ENCODE peak calls at places on chromosome 18, in seven cellular contexts. A is keratinocyte, Z is A549, D is fibroblast of the aortic adventitia, E is IMR-90, K is neuronal stem cell, O is AG10803. U is an unnamed sample.

GRCh38 chr18:74268933-74269620 is 22.7 kb downstream of the CYB5A start:
- DNase-seq in D (peak; percentile 36), O (no peak), E (no peak), A (no peak), Z (no peak), K (no peak), U (no peak)

GRCh38 chr18:51345848-51346391 is 148.4 kb upstream of the MEX3C start:
- DNase-seq in D (no peak), Z (no peak), O (no peak), A (no peak), E (no peak), K (no peak), U (no peak)

GRCh38 chr18:55400590-55401274 is 187.3 kb downstream of the TCF4 start:
- DNase-seq in Z (no peak), K (no peak), A (no peak), D (peak; percentile 56), E (peak; percentile 34), O (no peak), U (no peak)

GRCh38 chr18:25467226-25468065 is 115.5 kb upstream of the ZNF521 start:
- DNase-seq in O (peak; percentile 50), D (no peak), Z (no peak), A (no peak), K (peak; percentile 4), E (peak; percentile 43), U (no peak)

GRCh38 chr18:76121049-76121448 is 374.0 kb downstream of the ZNF516 start:
- DNase-seq in K (no peak), Z (no peak), O (no peak), E (no peak), D (no peak), A (no peak), U (no peak)

GRCh38 chr18:61637905-61638304 is 254.9 kb downstream of the RNF152 start:
- DNase-seq in K (no peak), D (no peak), Z (no peak), O (no peak), A (no peak), E (no peak), U (no peak)

GRCh38 chr18:70892381-70892780 is 603.5 kb downstream of the SOCS6 start:
- DNase-seq in E (no peak), K (no peak), A (no peak), O (no peak), Z (no peak), D (no peak), U (no peak)

GRCh38 chr18:32427084-32427933 is 43.4 kb downstream of the GAREM1 start:
- DNase-seq in O (peak; percentile 4), E (no peak), K (no peak), A (no peak), Z (no peak), D (peak; percentile 51), U (no peak)

GRCh38 chr18:11989966-11990380 is 8.7 kb downstream of the IMPA2 start:
- DNase-seq in Z (no peak), O (no peak), E (no peak), D (no peak), A (no peak), K (no peak), U (peak; percentile 87)

GRCh38 chr18:63319383-63320040 is at the start of gene BCL2:
- DNase-seq in Z (peak; percentile 6), E (peak; percentile 24), D (peak; percentile 40), K (no peak), A (no peak), O (peak; percentile 20), U (peak; percentile 39)

GRCh38 chr18:46346896-46347630 is 242.9 kb downstream of the HAUS1 start:
- DNase-seq in Z (no peak), E (no peak), A (no peak), D (no peak), O (no peak), K (no peak), U (no peak)

GRCh38 chr18:22467760-22468553 is 50.2 kb upstream of the CTAGE1 start:
- DNase-seq in K (no peak), A (peak; percentile 84), O (peak; percentile 97), D (peak; percentile 100), Z (peak; percentile 48), E (peak; percentile 100), U (no peak)

GRCh38 chr18:59842947-59843346 is 56.8 kb upstream of the PMAIP1 start:
- DNase-seq in E (no peak), K (no peak), D (no peak), A (no peak), O (no peak), Z (no peak), U (no peak)

GRCh38 chr18:59070181-59070912 is 69.3 kb upstream of the SEC11C start:
- DNase-seq in A (peak; percentile 32), D (peak; percentile 82), K (peak; percentile 81), O (peak; percentile 76), Z (peak; percentile 55), E (peak; percentile 69), U (peak; percentile 83)

GRCh38 chr18:1488957-1489356 is 584.3 kb downstream of the ADCYAP1 start:
- DNase-seq in D (no peak), O (no peak), A (no peak), E (no peak), K (no peak), Z (no peak), U (no peak)

GRCh38 chr18:23178661-23179081 is 43.4 kb downstream of the CABLES1 start:
- DNase-seq in D (no peak), Z (no peak), E (no peak), K (no peak), A (no peak), O (no peak), U (peak; percentile 49)

GRCh38 chr18:23186781-23187180 is 51.5 kb downstream of the CABLES1 start:
- DNase-seq in K (no peak), D (no peak), A (no peak), O (no peak), Z (no peak), E (no peak), U (no peak)

DNA sequence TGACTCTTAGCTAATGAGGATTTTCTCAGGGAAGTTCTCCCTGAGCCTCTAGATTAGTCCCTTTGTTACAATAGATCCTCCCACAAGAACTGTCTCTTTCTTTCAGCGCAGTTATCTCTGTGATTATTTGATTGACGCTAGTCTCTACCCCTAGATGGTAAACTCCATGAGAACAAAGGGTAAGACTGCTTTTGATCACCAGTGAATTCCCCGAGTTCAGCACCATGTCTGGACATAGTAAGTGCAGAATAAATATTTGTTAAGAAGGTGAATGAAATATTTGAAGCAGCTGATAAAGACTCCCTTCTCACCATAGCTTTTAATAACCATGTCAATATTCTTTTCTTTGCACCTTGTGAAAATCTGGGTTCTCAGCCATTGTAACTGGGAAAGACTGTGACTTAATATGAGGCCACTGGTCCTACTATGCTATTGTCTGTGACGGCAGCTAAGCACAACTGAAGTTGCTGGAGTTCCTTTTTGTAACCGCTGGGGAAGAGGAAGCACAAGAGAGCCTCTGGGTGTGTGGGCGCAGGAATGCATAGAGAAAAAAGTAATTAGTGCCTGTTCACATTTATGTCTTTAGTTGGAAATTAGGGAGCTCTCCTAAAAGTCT is 214.7 kb downstream of the TGIF1 start:
- DNase-seq in K (peak; percentile 64), D (no peak), O (no peak), A (no peak), E (no peak), Z (no peak), U (no peak)
- H3K4me3 ChIP-seq in K (no peak overlapping the region), D (no peak overlapping the region), O (no peak overlapping the region), A (no peak overlapping the region), E (no peak overlapping the region), Z (no peak overlapping the region), U (no peak overlapping the region)

GRCh38 chr18:67517224-67517765 is 775 bp upstream of the DSEL start:
- DNase-seq in E (peak; percentile 25), D (no peak), K (no peak), Z (no peak), O (peak; percentile 33), A (no peak), U (peak; percentile 22)
- H3K4me3 ChIP-seq in E (peak overlapping the region; percentile 60), D (peak overlapping the region; percentile 68), K (peak overlapping the region; percentile 72), Z (peak overlapping the region; percentile 32), O (peak overlapping the region; percentile 70), A (peak overlapping the region; percentile 67), U (no peak overlapping the region)

GRCh38 chr18:13614318-13614643 is 112.1 kb downstream of the FAM210A start:
- DNase-seq in O (no peak), E (no peak), Z (no peak), K (no peak), A (no peak), D (no peak), U (no peak)
- H3K4me3 ChIP-seq in O (no peak overlapping the region), E (no peak overlapping the region), Z (no peak overlapping the region), K (no peak overlapping the region), A (no peak overlapping the region), D (no peak overlapping the region), U (no peak overlapping the region)

GRCh38 chr18:48136051-48136543 is 205.6 kb upstream of the SMAD2 start:
- DNase-seq in D (no peak), O (no peak), Z (no peak), A (no peak), E (no peak), K (no peak), U (peak; percentile 48)
- H3K4me3 ChIP-seq in D (peak overlapping the region; percentile 28), O (no peak overlapping the region), Z (peak overlapping the region; percentile 49), A (peak overlapping the region; percentile 69), E (no peak overlapping the region), K (peak overlapping the region; percentile 71), U (peak overlapping the region; percentile 39)

DNA sequence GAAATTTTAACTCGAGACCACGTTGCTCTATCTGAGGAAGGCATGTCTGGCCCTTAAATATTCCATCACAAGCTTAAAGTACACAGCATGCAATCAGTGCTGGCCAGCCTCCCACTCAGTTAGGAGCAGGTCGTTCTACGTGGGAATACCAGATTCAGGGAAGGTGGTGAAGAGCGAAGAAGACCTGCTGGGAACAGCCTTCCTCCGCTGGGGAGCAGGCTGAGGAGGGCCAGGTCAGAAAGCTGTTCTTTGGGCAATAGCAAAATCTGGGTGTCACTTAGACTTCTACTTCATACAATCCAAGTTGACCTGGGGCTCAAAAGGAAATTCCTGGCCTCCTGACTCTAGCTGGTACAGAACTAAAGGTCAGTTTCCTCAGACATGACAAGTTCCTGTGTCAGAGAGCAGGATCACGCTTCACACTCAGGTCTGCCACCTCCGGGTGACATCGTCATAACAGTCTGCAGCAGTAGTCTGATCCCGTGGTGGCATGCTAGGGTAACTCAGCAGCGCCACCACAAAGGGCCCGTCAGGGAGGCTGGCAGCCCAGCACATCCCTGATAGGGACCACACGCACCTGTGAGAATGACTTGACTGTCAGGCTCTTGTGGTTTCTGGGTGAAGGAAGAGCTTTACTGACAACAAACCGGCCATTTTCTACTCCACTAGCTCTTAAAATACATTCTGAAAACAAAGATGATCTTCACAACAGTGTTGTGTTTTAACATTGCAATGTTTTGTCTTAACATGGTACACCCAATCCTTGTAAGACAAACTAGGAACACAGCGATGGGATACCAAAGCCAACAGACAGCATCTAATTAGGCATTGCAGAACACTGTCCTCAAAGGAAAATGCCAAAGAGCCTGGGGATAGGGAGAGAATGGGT is 35.2 kb upstream of the NAPG start:
- DNase-seq in K (no peak), D (no peak), A (no peak), O (no peak), E (no peak), Z (peak; percentile 56), U (peak; percentile 53)
- H3K4me3 ChIP-seq in K (no peak overlapping the region), D (no peak overlapping the region), A (no peak overlapping the region), O (no peak overlapping the region), E (no peak overlapping the region), Z (no peak overlapping the region), U (no peak overlapping the region)

U was measured in body of pancreas.